ENCODE peak calls at places on chromosomes 5 and 9, in ten cellular contexts. One of them, this sample, is unnamed.

GRCh38 chr5:43019615-43020293 is 20.4 kb downstream of the ANXA2R start:
- DNase-seq in cardiac muscle cell: peak
- DNase-seq in CD4-positive, alpha-beta T cell: peak
- DNase-seq in GM23248: peak
- DNase-seq in esophagus squamous epithelium: peak
- DNase-seq in body of pancreas: peak
- DNase-seq in mesendoderm: peak
- DNase-seq in GM12878: no peak
- DNase-seq in fibroblast of lung: peak
- DNase-seq in stomach: peak
- DNase-seq in this sample: peak

GRCh38 chr9:104992696-104993095 is 64.7 kb upstream of the ABCA1 start:
- DNase-seq in CD4-positive, alpha-beta T cell: no peak
- DNase-seq in esophagus squamous epithelium: no peak
- DNase-seq in cardiac muscle cell: peak
- DNase-seq in mesendoderm: peak
- DNase-seq in GM12878: no peak
- DNase-seq in stomach: no peak
- DNase-seq in fibroblast of lung: peak
- DNase-seq in GM23248: peak
- DNase-seq in body of pancreas: no peak
- DNase-seq in this sample: no peak

GRCh38 chr9:79687131-79687447 is 115.3 kb downstream of the TLE4 start:
- DNase-seq in cardiac muscle cell: no peak
- DNase-seq in GM23248: peak
- DNase-seq in CD4-positive, alpha-beta T cell: peak
- DNase-seq in fibroblast of lung: no peak
- DNase-seq in GM12878: no peak
- DNase-seq in body of pancreas: no peak
- DNase-seq in esophagus squamous epithelium: no peak
- DNase-seq in stomach: no peak
- DNase-seq in mesendoderm: no peak
- DNase-seq in this sample: no peak

GRCh38 chr9:105557804-105558610 is at the start of gene FKTN:
- DNase-seq in stomach: peak
- DNase-seq in mesendoderm: peak
- DNase-seq in cardiac muscle cell: peak
- DNase-seq in GM12878: peak
- DNase-seq in CD4-positive, alpha-beta T cell: peak
- DNase-seq in fibroblast of lung: peak
- DNase-seq in esophagus squamous epithelium: peak
- DNase-seq in body of pancreas: peak
- DNase-seq in GM23248: peak
- DNase-seq in this sample: peak

GRCh38 chr9:15469406-15469805 is 41.4 kb downstream of the PSIP1 start:
- DNase-seq in mesendoderm: peak
- DNase-seq in CD4-positive, alpha-beta T cell: no peak
- DNase-seq in esophagus squamous epithelium: no peak
- DNase-seq in GM23248: no peak
- DNase-seq in fibroblast of lung: peak
- DNase-seq in body of pancreas: no peak
- DNase-seq in GM12878: no peak
- DNase-seq in cardiac muscle cell: no peak
- DNase-seq in stomach: no peak
- DNase-seq in this sample: no peak

GRCh38 chr5:77454123-77454522 is 38.0 kb downstream of the WDR41 start:
- DNase-seq in cardiac muscle cell: no peak
- DNase-seq in body of pancreas: no peak
- DNase-seq in GM12878: no peak
- DNase-seq in mesendoderm: peak
- DNase-seq in fibroblast of lung: no peak
- DNase-seq in GM23248: no peak
- DNase-seq in stomach: no peak
- DNase-seq in CD4-positive, alpha-beta T cell: no peak
- DNase-seq in esophagus squamous epithelium: no peak
- DNase-seq in this sample: no peak

GRCh38 chr9:36818242-36818938 is 215.7 kb downstream of the PAX5 start:
- DNase-seq in body of pancreas: peak
- DNase-seq in stomach: no peak
- DNase-seq in GM23248: peak
- DNase-seq in fibroblast of lung: no peak
- DNase-seq in CD4-positive, alpha-beta T cell: no peak
- DNase-seq in cardiac muscle cell: peak
- DNase-seq in esophagus squamous epithelium: no peak
- DNase-seq in mesendoderm: no peak
- DNase-seq in GM12878: no peak
- DNase-seq in this sample: no peak

GRCh38 chr9:32782476-32783167 is 718 bp upstream of the TMEM215 start:
- DNase-seq in GM23248: no peak
- DNase-seq in fibroblast of lung: no peak
- DNase-seq in GM12878: no peak
- DNase-seq in CD4-positive, alpha-beta T cell: no peak
- DNase-seq in stomach: no peak
- DNase-seq in cardiac muscle cell: no peak
- DNase-seq in body of pancreas: no peak
- DNase-seq in esophagus squamous epithelium: no peak
- DNase-seq in mesendoderm: peak
- DNase-seq in this sample: no peak

GRCh38 chr9:131398204-131398603 is 4.3 kb downstream of the PRRC2B start:
- DNase-seq in GM23248: no peak
- DNase-seq in cardiac muscle cell: no peak
- DNase-seq in GM12878: peak
- DNase-seq in fibroblast of lung: no peak
- DNase-seq in CD4-positive, alpha-beta T cell: peak
- DNase-seq in mesendoderm: no peak
- DNase-seq in stomach: peak
- DNase-seq in body of pancreas: peak
- DNase-seq in esophagus squamous epithelium: no peak
- DNase-seq in this sample: peak

GRCh38 chr5:103207653-103208052 is 50.9 kb upstream of the MACIR start:
- DNase-seq in GM12878: no peak
- DNase-seq in body of pancreas: no peak
- DNase-seq in mesendoderm: no peak
- DNase-seq in stomach: no peak
- DNase-seq in esophagus squamous epithelium: no peak
- DNase-seq in fibroblast of lung: no peak
- DNase-seq in CD4-positive, alpha-beta T cell: no peak
- DNase-seq in GM23248: peak
- DNase-seq in cardiac muscle cell: peak
- DNase-seq in this sample: no peak

GRCh38 chr5:65861830-65862241 is 64.5 kb upstream of the ERBIN start:
- DNase-seq in body of pancreas: no peak
- DNase-seq in fibroblast of lung: peak
- DNase-seq in GM12878: no peak
- DNase-seq in GM23248: peak
- DNase-seq in esophagus squamous epithelium: no peak
- DNase-seq in CD4-positive, alpha-beta T cell: no peak
- DNase-seq in cardiac muscle cell: peak
- DNase-seq in mesendoderm: peak
- DNase-seq in stomach: no peak
- DNase-seq in this sample: peak

GRCh38 chr9:18638448-18639249 is 164.7 kb downstream of the ADAMTSL1 start:
- DNase-seq in CD4-positive, alpha-beta T cell: no peak
- DNase-seq in cardiac muscle cell: no peak
- DNase-seq in GM23248: peak
- DNase-seq in fibroblast of lung: peak
- DNase-seq in body of pancreas: no peak
- DNase-seq in mesendoderm: no peak
- DNase-seq in GM12878: no peak
- DNase-seq in stomach: no peak
- DNase-seq in esophagus squamous epithelium: no peak
- DNase-seq in this sample: no peak

GRCh38 chr9:136644593-136645342 is 17.9 kb upstream of the EGFL7 start:
- DNase-seq in mesendoderm: peak
- DNase-seq in esophagus squamous epithelium: no peak
- DNase-seq in cardiac muscle cell: peak
- DNase-seq in body of pancreas: no peak
- DNase-seq in GM12878: no peak
- DNase-seq in CD4-positive, alpha-beta T cell: no peak
- DNase-seq in GM23248: no peak
- DNase-seq in stomach: peak
- DNase-seq in fibroblast of lung: peak
- DNase-seq in this sample: peak

GRCh38 chr5:141958113-141958512 is at the start of gene PCDH12:
- DNase-seq in body of pancreas: no peak
- DNase-seq in GM23248: peak
- DNase-seq in mesendoderm: peak
- DNase-seq in GM12878: no peak
- DNase-seq in cardiac muscle cell: peak
- DNase-seq in CD4-positive, alpha-beta T cell: no peak
- DNase-seq in esophagus squamous epithelium: no peak
- DNase-seq in fibroblast of lung: no peak
- DNase-seq in stomach: no peak
- DNase-seq in this sample: no peak

GRCh38 chr9:78972303-78973002 is 599.3 kb upstream of the TLE4 start:
- DNase-seq in GM12878: no peak
- DNase-seq in body of pancreas: no peak
- DNase-seq in mesendoderm: peak
- DNase-seq in fibroblast of lung: no peak
- DNase-seq in CD4-positive, alpha-beta T cell: no peak
- DNase-seq in stomach: no peak
- DNase-seq in cardiac muscle cell: no peak
- DNase-seq in esophagus squamous epithelium: no peak
- DNase-seq in GM23248: no peak
- DNase-seq in this sample: no peak

GRCh38 chr9:130122465-130122864 is 49.7 kb upstream of the NCS1 start:
- DNase-seq in GM23248: no peak
- DNase-seq in fibroblast of lung: no peak
- DNase-seq in body of pancreas: no peak
- DNase-seq in GM12878: no peak
- DNase-seq in cardiac muscle cell: no peak
- DNase-seq in mesendoderm: no peak
- DNase-seq in stomach: no peak
- DNase-seq in esophagus squamous epithelium: no peak
- DNase-seq in CD4-positive, alpha-beta T cell: no peak
- DNase-seq in this sample: no peak

GRCh38 chr9:4126184-4126865 is 173.5 kb downstream of the GLIS3 start:
- DNase-seq in esophagus squamous epithelium: no peak
- DNase-seq in GM12878: no peak
- DNase-seq in stomach: no peak
- DNase-seq in fibroblast of lung: peak
- DNase-seq in mesendoderm: no peak
- DNase-seq in body of pancreas: no peak
- DNase-seq in CD4-positive, alpha-beta T cell: no peak
- DNase-seq in GM23248: peak
- DNase-seq in cardiac muscle cell: peak
- DNase-seq in this sample: no peak

GRCh38 chr9:111937781-111938426 is 41.3 kb downstream of the UGCG start:
- DNase-seq in fibroblast of lung: peak
- DNase-seq in body of pancreas: no peak
- DNase-seq in cardiac muscle cell: peak
- DNase-seq in stomach: no peak
- DNase-seq in GM23248: peak
- DNase-seq in esophagus squamous epithelium: no peak
- DNase-seq in CD4-positive, alpha-beta T cell: peak
- DNase-seq in GM12878: peak
- DNase-seq in mesendoderm: no peak
- DNase-seq in this sample: peak
- H3K27ac ChIP-seq in fibroblast of lung: peak
- H3K27ac ChIP-seq in body of pancreas: peak
- H3K27ac ChIP-seq in cardiac muscle cell: no peak
- H3K27ac ChIP-seq in stomach: peak
- H3K27ac ChIP-seq in GM23248: peak
- H3K27ac ChIP-seq in esophagus squamous epithelium: no peak
- H3K27ac ChIP-seq in CD4-positive, alpha-beta T cell: peak
- H3K27ac ChIP-seq in GM12878: peak
- H3K27ac ChIP-seq in mesendoderm: no peak
- H3K27ac ChIP-seq in this sample: peak

DNA sequence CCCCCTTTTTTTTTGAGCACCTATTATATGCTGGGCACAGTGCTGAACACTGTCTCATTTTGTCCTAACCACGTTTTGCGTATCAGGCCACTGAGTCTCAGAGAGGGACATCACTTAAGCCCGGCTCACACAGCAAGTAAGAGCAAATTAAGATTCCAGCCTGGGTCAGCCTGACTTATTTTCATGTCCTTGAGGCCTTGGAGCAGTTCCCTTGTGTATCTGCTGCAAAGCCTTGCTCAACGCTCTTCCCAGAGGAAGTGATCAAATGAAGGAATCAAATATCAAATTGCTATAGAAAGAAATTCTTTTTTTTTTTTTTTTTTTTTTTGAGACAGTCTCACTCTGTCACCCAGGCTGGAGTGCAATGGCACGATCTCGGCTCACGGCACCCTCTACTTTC is 30.7 kb downstream of the ERGIC1 start:
- DNase-seq in esophagus squamous epithelium: no peak
- DNase-seq in fibroblast of lung: peak
- DNase-seq in mesendoderm: no peak
- DNase-seq in body of pancreas: no peak
- DNase-seq in GM23248: no peak
- DNase-seq in stomach: no peak
- DNase-seq in GM12878: no peak
- DNase-seq in cardiac muscle cell: no peak
- DNase-seq in CD4-positive, alpha-beta T cell: no peak
- DNase-seq in this sample: no peak
- H3K27ac ChIP-seq in esophagus squamous epithelium: no peak
- H3K27ac ChIP-seq in fibroblast of lung: no peak
- H3K27ac ChIP-seq in mesendoderm: no peak
- H3K27ac ChIP-seq in body of pancreas: no peak
- H3K27ac ChIP-seq in GM23248: no peak
- H3K27ac ChIP-seq in stomach: peak
- H3K27ac ChIP-seq in GM12878: no peak
- H3K27ac ChIP-seq in cardiac muscle cell: no peak
- H3K27ac ChIP-seq in CD4-positive, alpha-beta T cell: no peak
- H3K27ac ChIP-seq in this sample: no peak

DNA sequence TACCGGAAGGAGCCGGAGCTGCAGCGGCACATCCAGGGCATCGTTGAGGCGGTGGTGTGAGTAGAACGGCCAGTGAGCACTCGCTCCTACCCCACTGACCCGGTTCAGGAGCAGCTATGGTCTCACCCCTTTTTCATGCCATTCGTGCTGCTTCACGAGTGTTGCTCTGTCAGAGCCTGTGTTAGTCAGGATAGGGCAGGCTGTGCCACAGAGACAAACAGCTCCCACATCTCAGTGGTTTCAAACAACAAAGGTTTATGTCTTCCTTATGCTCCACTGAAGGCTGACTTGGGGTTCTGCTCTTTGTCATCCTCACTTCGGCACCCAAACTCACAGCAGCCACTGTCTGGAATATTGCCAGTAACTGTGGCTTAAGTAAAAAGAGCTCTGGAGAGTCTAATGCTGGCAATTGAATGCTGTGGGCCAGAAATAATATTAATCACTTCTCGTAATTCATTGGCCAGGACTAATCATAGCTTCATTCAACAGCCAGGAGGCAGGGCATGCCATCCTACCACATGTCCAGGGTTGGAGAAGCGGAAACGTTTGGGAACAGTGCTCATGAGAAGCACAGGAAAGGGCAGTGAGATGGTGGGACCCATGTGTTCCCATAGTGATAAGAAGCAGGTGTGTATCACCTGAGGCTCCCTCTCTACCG is 28.5 kb downstream of the ARHGEF37 start:
- DNase-seq in CD4-positive, alpha-beta T cell: no peak
- DNase-seq in cardiac muscle cell: no peak
- DNase-seq in stomach: no peak
- DNase-seq in GM12878: no peak
- DNase-seq in fibroblast of lung: no peak
- DNase-seq in GM23248: no peak
- DNase-seq in body of pancreas: no peak
- DNase-seq in mesendoderm: no peak
- DNase-seq in esophagus squamous epithelium: no peak
- DNase-seq in this sample: no peak
- H3K27ac ChIP-seq in CD4-positive, alpha-beta T cell: no peak
- H3K27ac ChIP-seq in cardiac muscle cell: no peak
- H3K27ac ChIP-seq in stomach: no peak
- H3K27ac ChIP-seq in GM12878: no peak
- H3K27ac ChIP-seq in fibroblast of lung: no peak
- H3K27ac ChIP-seq in GM23248: no peak
- H3K27ac ChIP-seq in body of pancreas: no peak
- H3K27ac ChIP-seq in mesendoderm: no peak
- H3K27ac ChIP-seq in esophagus squamous epithelium: peak
- H3K27ac ChIP-seq in this sample: no peak

GRCh38 chr9:70165006-70165602 is 93.7 kb upstream of the SMC5 start:
- DNase-seq in CD4-positive, alpha-beta T cell: no peak
- DNase-seq in body of pancreas: no peak
- DNase-seq in GM12878: no peak
- DNase-seq in fibroblast of lung: no peak
- DNase-seq in esophagus squamous epithelium: no peak
- DNase-seq in cardiac muscle cell: no peak
- DNase-seq in stomach: no peak
- DNase-seq in mesendoderm: no peak
- DNase-seq in GM23248: no peak
- DNase-seq in this sample: no peak
- H3K27ac ChIP-seq in CD4-positive, alpha-beta T cell: no peak
- H3K27ac ChIP-seq in body of pancreas: no peak
- H3K27ac ChIP-seq in GM12878: no peak
- H3K27ac ChIP-seq in fibroblast of lung: no peak
- H3K27ac ChIP-seq in esophagus squamous epithelium: peak
- H3K27ac ChIP-seq in cardiac muscle cell: no peak
- H3K27ac ChIP-seq in stomach: no peak
- H3K27ac ChIP-seq in mesendoderm: no peak
- H3K27ac ChIP-seq in GM23248: no peak
- H3K27ac ChIP-seq in this sample: no peak